ENCODE peak calls at places on chromosomes 13 and 19, in five cellular contexts. T, A, Z, O and P are unnamed samples. For H3K9me3, the result is how much of the 10 kb centered on the place peaks cover.

GRCh38 chr19:27964165-27964564 is 1248.8 kb downstream of the UQCRFS1 start:
- DNase-seq in A (no peak), O (no peak), T (no peak), Z (no peak), P (no peak)

GRCh38 chr19:20371911-20372310 is 193.7 kb downstream of the ZNF737 start:
- DNase-seq in Z (no peak), A (no peak), O (no peak), T (no peak), P (no peak)

GRCh38 chr19:23403581-23404324 is 8.5 kb upstream of the ZNF91 start:
- DNase-seq in T (no peak), O (no peak), A (no peak), Z (no peak), P (no peak)

GRCh38 chr13:58254961-58255360 is 623.4 kb downstream of the PCDH17 start:
- DNase-seq in T (no peak), A (no peak), Z (no peak), O (no peak), P (no peak)

GRCh38 chr19:13095393-13095784 is 7.3 kb downstream of the LYL1 start:
- DNase-seq in T (no peak), O (no peak), Z (peak), A (no peak), P (no peak)

GRCh38 chr13:113820813-113821651 is 42.8 kb downstream of the GAS6 start:
- DNase-seq in O (no peak), A (peak), T (no peak), Z (peak), P (peak)

GRCh38 chr19:53813996-53814395 is 10.1 kb downstream of the NLRP12 start:
- DNase-seq in O (no peak), A (no peak), Z (no peak), T (no peak), P (no peak)

GRCh38 chr19:55160128-55160985 is 2.8 kb upstream of the TNNI3 start:
- DNase-seq in O (peak), T (peak), A (peak), Z (peak), P (peak)

GRCh38 chr19:15526408-15526807 is 18.1 kb downstream of the CYP4F22 start:
- DNase-seq in A (no peak), O (no peak), T (no peak), Z (no peak), P (no peak)

GRCh38 chr19:15529774-15530372 is 21.5 kb downstream of the CYP4F22 start:
- DNase-seq in T (no peak), O (no peak), A (no peak), Z (no peak), P (no peak)

GRCh38 chr19:15525291-15525690 is 17.0 kb downstream of the CYP4F22 start:
- DNase-seq in Z (no peak), A (no peak), O (no peak), T (no peak), P (no peak)

GRCh38 chr19:15527705-15528104 is 19.4 kb downstream of the CYP4F22 start:
- DNase-seq in Z (no peak), A (no peak), O (no peak), T (no peak), P (no peak)

GRCh38 chr19:15524781-15525180 is 16.5 kb downstream of the CYP4F22 start:
- DNase-seq in Z (no peak), T (no peak), O (no peak), A (no peak), P (no peak)
- H3K9me3 ChIP-seq in Z (under half), T (under half), O (under half), A (under half), P (under half)

GRCh38 chr19:37466798-37467607 is at the start of gene ZNF569:
- DNase-seq in O (peak), T (peak), A (peak), Z (peak), P (peak)

GRCh38 chr19:37467608-37468090 is 405 bp upstream of the ZNF569 start:
- DNase-seq in Z (no peak), A (no peak), O (no peak), T (no peak), P (no peak)

GRCh38 chr19:37470216-37470615 is 1.1 kb downstream of the ZNF570 start:
- DNase-seq in Z (no peak), A (no peak), O (no peak), T (no peak), P (no peak)

GRCh38 chr19:37466277-37466797 is 907 bp downstream of the ZNF569 start:
- DNase-seq in O (no peak), Z (no peak), A (no peak), T (no peak), P (no peak)

GRCh38 chr19:37468961-37469777 is at the start of gene ZNF570:
- DNase-seq in O (peak), A (peak), Z (peak), T (peak), P (peak)
- H3K9me3 ChIP-seq in O (under half), A (under half), Z (under half), T (under half), P (under half)

GRCh38 chr13:79445968-79446645 is 34.8 kb upstream of the NDFIP2 start:
- DNase-seq in T (no peak), O (no peak), Z (no peak), A (no peak), P (no peak)

GRCh38 chr13:79442221-79442620 is 36.2 kb upstream of the RBM26 start:
- DNase-seq in O (no peak), A (no peak), Z (no peak), T (no peak), P (no peak)

GRCh38 chr13:79447141-79447540 is 33.8 kb upstream of the NDFIP2 start:
- DNase-seq in T (no peak), A (no peak), O (no peak), Z (no peak), P (no peak)

GRCh38 chr13:79440958-79441553 is 35.0 kb upstream of the RBM26 start:
- DNase-seq in Z (no peak), O (no peak), T (no peak), A (no peak), P (no peak)

DNA sequence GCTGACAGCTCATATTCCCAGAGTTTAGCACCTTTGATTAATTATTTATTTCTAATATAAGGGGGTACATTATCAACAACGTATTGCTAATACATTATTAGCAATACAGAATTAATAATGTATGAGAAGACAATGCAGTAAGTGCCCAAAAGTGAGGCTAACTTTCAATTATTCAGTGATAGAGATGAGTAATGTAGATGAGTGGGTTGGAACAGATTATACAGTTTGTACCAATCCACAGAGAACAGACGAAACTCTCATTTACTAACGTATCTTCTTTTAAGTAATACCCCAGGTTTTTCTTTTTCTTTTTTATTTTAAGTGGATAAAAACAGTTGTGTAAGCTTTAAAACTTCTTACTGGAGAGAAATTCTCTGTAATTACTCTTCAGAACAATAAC is 36.7 kb upstream of the RBM26 start:
- DNase-seq in T (no peak), O (no peak), A (no peak), Z (no peak), P (no peak)
- H3K9me3 ChIP-seq in T (under half), O (under half), A (under half), Z (under half), P (under half)

DNA sequence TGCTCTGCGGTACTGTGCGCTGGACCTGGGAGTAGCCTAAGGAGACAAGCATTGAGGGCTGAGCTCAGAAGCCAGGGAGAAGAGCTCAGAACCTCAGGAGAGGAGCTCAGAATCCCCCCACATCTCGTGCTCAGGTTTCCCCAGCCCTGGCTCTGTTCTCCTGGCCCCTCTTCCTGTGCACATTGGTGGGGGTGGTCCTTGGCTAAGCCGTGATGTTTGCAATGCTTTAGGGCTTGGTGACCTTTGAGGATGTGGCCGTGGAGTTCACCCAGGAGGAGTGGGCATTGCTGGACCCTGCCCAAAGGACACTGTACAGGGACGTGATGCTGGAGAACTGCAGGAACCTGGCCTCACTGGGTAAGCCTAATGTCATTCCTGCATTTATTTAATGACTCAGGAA is 6.6 kb downstream of the ZNF557 start:
- DNase-seq in Z (no peak), O (no peak), T (no peak), A (no peak), P (no peak)
- H3K9me3 ChIP-seq in Z (half or more), O (under half), T (under half), A (half or more), P (half or more)

GRCh38 chr19:2853015-2853606 is 11.8 kb downstream of the ZNF555 start:
- DNase-seq in A (no peak), T (no peak), O (no peak), Z (no peak), P (no peak)
- H3K9me3 ChIP-seq in A (half or more), T (under half), O (under half), Z (half or more), P (half or more)

DNA sequence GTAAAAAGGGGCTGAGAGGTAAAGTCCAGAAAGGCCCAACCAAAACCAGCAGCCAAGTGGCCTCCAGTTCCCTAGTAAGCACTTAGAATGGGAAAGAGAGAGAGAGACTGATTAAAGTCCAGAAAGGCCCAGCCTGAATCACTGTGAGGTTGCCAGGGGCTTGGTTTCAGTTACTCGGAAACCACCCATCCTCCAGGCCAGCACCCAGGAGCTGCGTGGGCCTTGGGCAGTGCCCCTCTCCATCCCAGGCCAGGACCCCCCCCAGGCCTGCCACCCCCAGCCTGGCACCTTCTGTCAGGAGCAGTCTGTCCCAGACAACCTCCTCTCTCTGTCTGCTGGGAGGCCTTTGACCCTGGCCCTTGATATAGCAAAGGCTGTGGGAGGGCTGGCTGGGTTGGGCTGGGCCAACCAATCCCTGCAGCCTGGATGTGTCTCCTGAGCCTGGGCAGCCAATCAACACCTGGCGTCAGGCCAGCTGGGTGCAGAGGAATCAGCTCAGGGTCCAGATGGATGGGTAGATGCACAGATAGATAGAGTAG is at the start of gene CYP4F2:
- DNase-seq in Z (no peak), T (no peak), A (no peak), O (no peak), P (no peak)
- H3K9me3 ChIP-seq in Z (under half), T (under half), A (under half), O (under half), P (under half)

GRCh38 chr19:8721334-8721733 is at the start of gene OR2Z1:
- DNase-seq in O (no peak), Z (no peak), A (no peak), T (no peak), P (no peak)

GRCh38 chr19:8722032-8722431 is 598 bp downstream of the OR2Z1 start:
- DNase-seq in T (no peak), Z (no peak), A (no peak), O (no peak), P (no peak)

GRCh38 chr19:8724276-8724675 is 2.8 kb downstream of the OR2Z1 start:
- DNase-seq in A (no peak), T (no peak), Z (no peak), O (no peak), P (no peak)
- H3K9me3 ChIP-seq in A (under half), T (under half), Z (under half), O (under half), P (under half)

GRCh38 chr13:108700421-108701170 is 71.2 kb downstream of the MYO16 start:
- DNase-seq in Z (no peak), O (no peak), A (no peak), T (no peak), P (no peak)
- H3K9me3 ChIP-seq in Z (under half), O (under half), A (under half), T (under half), P (under half)